ENCODE peak calls at places on chromosomes 5 and 9, in eight cellular contexts. M, N, D, W, X, I, U and Y are unnamed samples.

GRCh38 chr9:76369583-76369982 is 24.6 kb downstream of the RFK start:
- DNase-seq in M (no peak), N (peak), D (peak), W (peak), X (no peak), I (peak), U (no peak), Y (no peak)

GRCh38 chr5:83815661-83816060 is 95.0 kb upstream of the HAPLN1 start:
- DNase-seq in M (no peak), N (no peak), D (no peak), W (no peak), X (no peak), I (no peak), U (no peak), Y (no peak)

GRCh38 chr9:125766468-125767221 is 19.5 kb downstream of the PBX3 start:
- DNase-seq in M (no peak), N (no peak), D (no peak), W (no peak), X (no peak), I (no peak), U (no peak), Y (no peak)

GRCh38 chr5:7837401-7837800 is 13.5 kb downstream of the CFAP90 start:
- DNase-seq in M (no peak), N (peak), D (no peak), W (no peak), X (no peak), I (no peak), U (no peak), Y (no peak)

GRCh38 chr9:110502842-110503241 is 76.7 kb downstream of the SVEP1 start:
- DNase-seq in M (no peak), N (no peak), D (peak), W (no peak), X (peak), I (peak), U (no peak), Y (no peak)

GRCh38 chr9:98287383-98287782 is 31.9 kb upstream of the TBC1D2 start:
- DNase-seq in M (no peak), N (no peak), D (no peak), W (no peak), X (no peak), I (no peak), U (no peak), Y (no peak)

GRCh38 chr9:1100945-1101344 is 50.8 kb downstream of the DMRT2 start:
- DNase-seq in M (peak), N (no peak), D (peak), W (no peak), X (no peak), I (peak), U (peak), Y (no peak)

GRCh38 chr5:3310551-3311340 is 284.9 kb upstream of the IRX1 start:
- DNase-seq in M (no peak), N (peak), D (peak), W (peak), X (no peak), I (peak), U (no peak), Y (no peak)

GRCh38 chr5:175572922-175573321 is 84.9 kb upstream of the HRH2 start:
- DNase-seq in M (no peak), N (peak), D (peak), W (no peak), X (no peak), I (peak), U (no peak), Y (no peak)

GRCh38 chr5:181194489-181195248 is 10.3 kb downstream of the TRIM7 start:
- DNase-seq in M (peak), N (no peak), D (no peak), W (no peak), X (peak), I (no peak), U (no peak), Y (no peak)

GRCh38 chr5:68661237-68661636 is 432.6 kb upstream of the SLC30A5 start:
- DNase-seq in M (no peak), N (no peak), D (peak), W (peak), X (no peak), I (peak), U (peak), Y (no peak)

GRCh38 chr9:126165755-126166154 is 160.9 kb upstream of the MVB12B start:
- DNase-seq in M (no peak), N (no peak), D (no peak), W (no peak), X (no peak), I (no peak), U (no peak), Y (no peak)

GRCh38 chr5:131615953-131616352 is 19.1 kb downstream of the RAPGEF6 start:
- DNase-seq in M (no peak), N (no peak), D (no peak), W (no peak), X (no peak), I (no peak), U (no peak), Y (no peak)

GRCh38 chr5:170773031-170773985 is 10.2 kb upstream of the GABRP start:
- DNase-seq in M (no peak), N (no peak), D (no peak), W (peak), X (no peak), I (no peak), U (peak), Y (no peak)

GRCh38 chr5:95908799-95909198 is 52.9 kb downstream of the ELL2 start:
- DNase-seq in M (no peak), N (peak), D (no peak), W (peak), X (no peak), I (no peak), U (no peak), Y (no peak)

GRCh38 chr9:125854553-125855275 is 107.5 kb downstream of the PBX3 start:
- DNase-seq in M (no peak), N (no peak), D (no peak), W (no peak), X (no peak), I (peak), U (no peak), Y (no peak)

GRCh38 chr9:86517475-86517874 is 163.3 kb upstream of the TUT7 start:
- DNase-seq in M (no peak), N (no peak), D (no peak), W (no peak), X (no peak), I (no peak), U (no peak), Y (no peak)

GRCh38 chr5:75242067-75242466 is 5.4 kb upstream of the ANKRD31 start:
- DNase-seq in M (no peak), N (no peak), D (no peak), W (peak), X (no peak), I (peak), U (no peak), Y (no peak)

GRCh38 chr5:78647838-78648358 is 674 bp downstream of the LHFPL2 start:
- DNase-seq in M (peak), N (no peak), D (peak), W (peak), X (peak), I (peak), U (peak), Y (no peak)

GRCh38 chr5:107577551-107577950 is 93.2 kb downstream of the EFNA5 start:
- DNase-seq in M (no peak), N (no peak), D (no peak), W (no peak), X (no peak), I (no peak), U (no peak), Y (no peak)

GRCh38 chr9:131552030-131552429 is 6.7 kb downstream of the PRRT1B start:
- DNase-seq in M (no peak), N (no peak), D (no peak), W (no peak), X (no peak), I (no peak), U (no peak), Y (no peak)

GRCh38 chr5:137114529-137114928 is 384.6 kb downstream of the SPOCK1 start:
- DNase-seq in M (no peak), N (peak), D (peak), W (no peak), X (no peak), I (peak), U (no peak), Y (no peak)

GRCh38 chr9:114606068-114606467 is 5.0 kb upstream of the TMEM268 start:
- DNase-seq in M (no peak), N (no peak), D (no peak), W (no peak), X (no peak), I (no peak), U (no peak), Y (no peak)

GRCh38 chr5:16975950-16976624 is 40.0 kb upstream of the MYO10 start:
- DNase-seq in M (no peak), N (no peak), D (peak), W (no peak), X (no peak), I (no peak), U (no peak), Y (no peak)